ENCODE peak calls at places on chromosomes 4 and X, in five cellular contexts. M is testis, D is AG04450, E is uterus, K is lung. J is an unnamed sample.

GRCh38 chrX:65420154-65420553 is 114.4 kb downstream of the LAS1L start:
- DNase-seq in M (no peak), E (no peak), K (no peak), D (no peak), J (no peak)

GRCh38 chr4:8745828-8746225 is 125.8 kb downstream of the HMX1 start:
- DNase-seq in M (no peak), D (no peak), E (no peak), K (no peak), J (peak; percentile 1)

GRCh38 chr4:168585168-168586091 is 88.6 kb downstream of the PALLD start:
- DNase-seq in D (peak; percentile 52), M (peak; percentile 86), E (peak; percentile 89), K (peak; percentile 80), J (peak; percentile 86)

GRCh38 chr4:91340843-91341242 is 962.9 kb upstream of the GRID2 start:
- DNase-seq in E (no peak), K (no peak), M (no peak), D (no peak), J (no peak)

GRCh38 chr4:106080376-106080775 is 185.1 kb downstream of the NPNT start:
- DNase-seq in E (no peak), D (no peak), M (no peak), K (no peak), J (no peak)

GRCh38 chr4:5341151-5341925 is 290.1 kb downstream of the STK32B start:
- DNase-seq in D (no peak), K (no peak), E (no peak), M (no peak), J (no peak)

GRCh38 chr4:37434469-37434868 is 189.9 kb downstream of the NWD2 start:
- DNase-seq in D (no peak), M (no peak), E (no peak), K (no peak), J (no peak)

GRCh38 chr4:76252271-76252653 is 741 bp downstream of the FAM47E start:
- DNase-seq in M (no peak), K (no peak), E (no peak), D (no peak), J (no peak)

GRCh38 chr4:3821580-3822229 is 55.5 kb downstream of the ADRA2C start:
- DNase-seq in D (no peak), K (no peak), E (no peak), M (no peak), J (peak; percentile 52)

GRCh38 chr4:71907782-71908181 is 123.9 kb upstream of the GC start:
- DNase-seq in K (no peak), M (no peak), E (no peak), D (no peak), J (no peak)

GRCh38 chr4:71913275-71913674 is 118.5 kb upstream of the NPFFR2 start:
- DNase-seq in K (no peak), D (no peak), M (no peak), E (no peak), J (no peak)
- TF ChIP-seq CTCF in K (no peak), D (no peak), M (no peak), E (no peak), J (no peak)

DNA sequence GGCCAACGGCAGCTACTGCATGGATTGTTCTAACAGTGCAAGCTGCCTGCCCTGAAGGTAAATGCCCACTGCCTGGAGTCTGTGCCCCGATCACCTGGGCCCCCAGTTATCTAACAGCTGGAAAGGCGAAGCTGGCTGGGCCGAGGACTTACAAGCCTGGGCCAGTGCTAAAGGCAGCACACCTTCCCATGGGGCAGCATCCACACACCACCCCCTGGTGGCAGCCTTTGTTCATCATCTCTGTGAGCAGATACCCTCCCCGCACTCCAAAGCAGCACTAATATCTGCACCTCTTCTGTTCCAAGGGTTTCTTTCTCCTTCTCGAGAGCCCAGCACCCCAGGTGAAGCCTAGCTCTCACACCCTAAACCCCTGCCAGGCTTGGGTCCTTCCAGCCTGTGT is 7.6 kb downstream of the SLC2A9 start:
- DNase-seq in D (no peak), M (peak; percentile 72), E (no peak), K (peak; percentile 60), J (peak; percentile 81)
- H3K27ac ChIP-seq in D (no peak overlapping the region), M (no peak overlapping the region), E (no peak overlapping the region), K (no peak overlapping the region), J (no peak overlapping the region)

DNA sequence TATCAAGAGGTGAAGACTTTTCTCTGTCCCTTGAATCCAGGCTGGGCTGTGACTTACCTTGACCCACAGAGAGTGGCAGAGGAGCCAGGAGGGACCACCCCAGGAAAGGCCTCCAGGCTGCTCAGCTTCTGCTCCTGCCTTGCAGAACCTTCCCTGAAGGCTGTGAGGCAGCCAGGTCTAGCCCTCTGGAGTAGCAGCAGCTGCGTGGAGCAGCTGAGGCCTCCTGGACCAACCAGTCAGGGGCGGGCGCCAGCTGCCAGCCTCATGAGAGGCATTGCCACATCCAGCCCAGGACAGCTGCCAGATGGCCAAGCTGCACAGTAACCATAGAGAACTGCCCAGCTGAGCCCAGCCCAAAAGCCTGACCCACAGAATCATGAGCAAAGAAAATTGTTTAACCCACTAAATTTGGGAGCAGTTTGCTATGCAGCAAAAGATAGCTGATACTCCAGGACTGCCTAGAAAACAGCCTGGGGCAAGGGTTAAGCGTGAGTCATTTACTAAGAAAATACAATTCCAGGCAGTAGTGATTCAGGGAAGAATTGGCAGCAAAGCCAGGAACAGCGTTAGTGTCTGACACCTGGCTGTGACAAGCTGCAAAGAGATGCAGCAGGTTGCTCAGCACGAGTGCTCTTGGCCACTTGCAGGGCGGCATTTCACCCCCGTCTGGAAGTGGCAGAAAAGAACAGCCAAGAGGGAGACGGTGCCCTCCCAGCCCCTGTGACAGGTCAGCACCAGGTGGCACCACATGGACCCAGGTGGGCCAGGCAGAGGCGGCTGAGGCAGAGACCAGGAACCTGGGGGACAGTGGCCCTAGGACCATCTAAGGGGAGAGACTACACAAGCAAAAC is 14.7 kb upstream of the PDE6B start:
- DNase-seq in D (peak; percentile 10), E (no peak), M (no peak), K (no peak), J (no peak)
- H3K9me3 ChIP-seq in D (peaks cover 8% of the 10 kb centered on the region), E (no peaks in the 10 kb centered on the region), M (no peaks in the 10 kb centered on the region), K (peaks cover 13% of the 10 kb centered on the region), J (peaks cover 9% of the 10 kb centered on the region)

GRCh38 chr4:143337600-143338287 is 1.1 kb downstream of the GAB1 start:
- DNase-seq in D (no peak), E (peak; percentile 55), K (peak; percentile 46), M (peak; percentile 66), J (no peak)
- TF ChIP-seq CTCF in D (no peak), E (no peak), K (no peak), M (no peak), J (no peak)

GRCh38 chr4:156476359-156476758 is 495.2 kb downstream of the PDGFC start:
- DNase-seq in M (no peak), E (no peak), D (peak; percentile 89), K (no peak), J (no peak)
- H3K27ac ChIP-seq in M (no peak overlapping the region), E (peak overlapping the region; percentile 55), D (peak overlapping the region; percentile 47), K (no peak overlapping the region), J (no peak overlapping the region)

DNA sequence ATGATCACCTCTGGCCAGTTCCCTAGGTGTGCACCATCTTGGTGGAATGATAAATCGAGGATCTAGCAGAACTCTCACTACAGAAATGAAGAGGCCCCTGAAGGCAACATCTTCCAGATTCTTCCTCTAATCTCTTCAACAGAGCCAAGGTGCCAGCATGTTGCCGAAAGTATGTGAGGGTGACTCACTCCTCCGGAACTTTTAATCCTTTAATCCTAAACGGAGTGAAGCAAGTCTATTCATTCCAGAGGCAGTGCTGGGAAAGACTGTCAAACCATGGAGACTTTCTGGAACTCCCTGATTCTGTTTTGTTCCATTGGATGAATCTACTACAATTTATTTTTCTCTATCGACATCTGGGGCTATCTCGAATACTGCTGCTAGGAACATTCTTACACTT is 68.7 kb downstream of the SUPT20HL2 start:
- DNase-seq in D (no peak), E (no peak), M (no peak), K (no peak), J (peak; percentile 16)
- H3K9me3 ChIP-seq in D (no peaks in the 10 kb centered on the region), E (no peaks in the 10 kb centered on the region), M (no peaks in the 10 kb centered on the region), K (no peaks in the 10 kb centered on the region), J (no peaks in the 10 kb centered on the region)

GRCh38 chrX:40152706-40153334 is 55.1 kb upstream of the BCOR start:
- DNase-seq in E (peak; percentile 40), K (no peak), M (no peak), D (no peak), J (peak; percentile 16)
- TF ChIP-seq CTCF in E (no peak), K (no peak), M (no peak), D (no peak), J (no peak)

GRCh38 chr4:6446130-6446482 is 26.3 kb downstream of the PPP2R2C start:
- DNase-seq in M (no peak), E (no peak), K (no peak), D (no peak), J (no peak)
- H3K27ac ChIP-seq in M (no peak overlapping the region), E (peak overlapping the region; percentile 57), K (no peak overlapping the region), D (no peak overlapping the region), J (no peak overlapping the region)

DNA sequence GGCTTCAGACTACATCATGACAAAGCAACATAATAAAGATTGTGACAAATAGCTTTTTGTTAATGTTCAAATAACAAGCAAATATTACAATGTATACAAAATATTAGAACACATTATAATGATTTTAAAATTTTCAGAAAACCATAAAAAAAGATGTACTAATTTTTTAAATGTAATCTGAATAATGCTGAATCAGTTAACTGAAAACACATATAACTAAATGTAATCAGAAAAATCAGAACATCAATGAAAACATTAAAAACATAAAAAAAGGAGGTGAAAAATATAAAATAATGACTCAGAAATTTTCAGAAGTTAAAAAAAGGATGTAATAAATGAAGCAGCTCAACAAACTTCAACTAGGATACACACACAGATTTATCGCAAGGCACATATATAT is 53.5 kb downstream of the ZNF721 start:
- DNase-seq in M (no peak), E (no peak), K (no peak), D (no peak), J (no peak)
- H3K9me3 ChIP-seq in M (peaks cover 5% of the 10 kb centered on the region), E (no peaks in the 10 kb centered on the region), K (peaks cover 23% of the 10 kb centered on the region), D (peaks cover 30% of the 10 kb centered on the region), J (peaks cover 77% of the 10 kb centered on the region)

GRCh38 chr4:157804986-157805385 is 367.8 kb downstream of the GASK1B start:
- DNase-seq in E (no peak), M (peak; percentile 15), D (no peak), K (no peak), J (no peak)
- TF ChIP-seq CTCF in E (no peak), M (no peak), D (peak; percentile 16), K (no peak), J (peak; percentile 66)